ENCODE peak calls at places on chromosome 13, in four cellular contexts. Z, T, Y and D are unnamed samples.

GRCh38 chr13:93535256-93535655 is 308.6 kb downstream of the GPC6 start:
- DNase-seq in Z (no peak), T (peak), Y (peak), D (no peak)

GRCh38 chr13:30805603-30806011 is 70.3 kb downstream of the ALOX5AP start:
- DNase-seq in Z (no peak), T (peak), Y (peak), D (no peak)

GRCh38 chr13:59633290-59633689 is 530.4 kb downstream of the DIAPH3 start:
- DNase-seq in Z (no peak), T (no peak), Y (no peak), D (no peak)

GRCh38 chr13:93496985-93497673 is 270.5 kb downstream of the GPC6 start:
- DNase-seq in Z (no peak), T (no peak), Y (no peak), D (no peak)

GRCh38 chr13:94708031-94708571 is 4.2 kb downstream of the SOX21 start:
- DNase-seq in Z (no peak), T (no peak), Y (no peak), D (peak)

GRCh38 chr13:41244555-41244954 is 18.8 kb downstream of the MTRF1 start:
- DNase-seq in Z (no peak), T (peak), Y (no peak), D (peak)

GRCh38 chr13:67258482-67258881 is 28.3 kb upstream of the PCDH9 start:
- DNase-seq in Z (no peak), T (no peak), Y (no peak), D (no peak)

GRCh38 chr13:24065172-24065571 is 95.3 kb upstream of the SPATA13 start:
- DNase-seq in Z (no peak), T (no peak), Y (no peak), D (no peak)

GRCh38 chr13:101523732-101524131 is 71.3 kb downstream of the ITGBL1 start:
- DNase-seq in Z (no peak), T (peak), Y (no peak), D (no peak)

GRCh38 chr13:26965976-26966375 is 205.4 kb upstream of the GPR12 start:
- DNase-seq in Z (no peak), T (peak), Y (no peak), D (no peak)

GRCh38 chr13:47437411-47437810 is 540.6 kb upstream of the HTR2A start:
- DNase-seq in Z (no peak), T (peak), Y (no peak), D (no peak)

DNA sequence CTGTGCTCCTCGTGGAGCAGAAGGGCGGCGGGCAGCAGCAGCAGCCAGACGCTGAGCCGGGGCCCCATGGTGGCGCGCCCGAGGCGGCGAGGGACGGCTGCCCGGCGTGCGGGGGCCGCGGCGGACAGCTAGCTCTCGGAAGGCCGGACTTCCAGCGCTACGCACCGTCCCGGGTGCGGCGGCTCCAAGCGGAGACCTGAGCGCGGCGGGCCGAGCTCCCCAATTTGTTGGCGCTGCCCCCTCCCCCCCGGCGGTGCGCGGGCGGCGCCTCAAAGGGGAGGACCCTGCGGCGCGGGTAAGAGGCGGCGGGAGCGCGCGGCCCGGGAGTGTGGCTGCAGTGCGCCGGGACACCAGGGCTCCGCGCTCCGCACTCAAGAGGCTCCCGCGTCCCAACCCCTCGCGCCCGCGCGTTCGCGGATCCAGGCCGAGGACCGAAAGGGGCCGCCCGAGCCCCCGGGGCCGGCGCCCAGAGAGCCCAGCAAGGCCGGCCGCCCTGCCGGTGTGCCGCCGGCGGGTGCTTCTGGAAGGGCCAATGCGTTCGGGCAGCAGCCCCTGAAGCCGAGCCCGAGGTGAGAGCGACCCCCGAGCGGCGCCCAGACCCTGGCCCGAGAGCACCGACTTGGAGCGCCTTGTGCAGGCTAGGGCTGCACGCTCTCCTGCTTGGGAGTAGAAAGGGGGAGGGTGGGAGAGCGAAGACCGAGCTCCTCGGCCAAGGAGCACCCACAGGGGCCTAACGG is at the start of the genes COL4A1 and COL4A2:
- DNase-seq in Z (no peak), T (peak), Y (no peak), D (no peak)
- TF ChIP-seq POLR2A in Z (no peak), T (peak), Y (no peak), D (no peak)

DNA sequence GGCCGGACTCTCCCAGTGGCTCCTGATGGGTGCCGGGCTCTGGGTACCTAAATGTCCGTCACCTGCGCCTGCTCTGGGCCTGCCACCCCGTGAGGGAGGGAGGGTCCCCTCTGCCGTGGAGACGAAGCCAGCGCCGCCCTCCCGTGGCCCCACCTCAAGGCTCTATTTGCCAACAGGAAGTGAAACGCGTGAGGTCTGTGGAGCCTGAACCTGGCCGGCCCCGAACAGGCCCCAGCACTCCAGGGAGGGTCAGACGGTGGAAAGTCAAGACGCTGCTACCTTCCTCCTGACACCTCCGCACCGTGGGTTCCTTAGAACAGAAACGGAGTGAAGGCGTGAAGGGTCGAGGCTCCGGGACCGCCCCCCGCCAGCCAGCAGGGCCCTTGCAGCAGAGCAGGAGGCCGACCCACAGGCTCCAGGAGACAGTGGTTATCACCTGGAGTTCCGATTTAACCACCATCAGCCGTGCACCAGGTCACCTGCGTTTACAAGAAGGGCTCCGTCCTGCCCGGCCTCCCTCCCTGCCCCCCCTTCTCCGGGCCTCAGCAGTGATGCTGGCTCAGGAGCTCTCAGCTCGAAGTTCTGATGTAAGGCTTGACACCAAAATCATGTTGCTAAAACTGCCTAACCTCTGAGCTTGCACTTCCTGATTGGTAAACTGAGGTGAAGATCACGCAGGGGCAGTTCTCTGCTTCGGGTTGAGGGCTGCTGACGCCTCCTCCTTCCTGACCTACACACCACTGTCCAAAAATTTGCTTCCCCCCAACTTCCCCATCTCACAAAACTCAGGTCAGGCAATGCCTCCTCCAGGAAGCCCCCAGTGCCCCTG is 50.9 kb upstream of the C13orf46 start:
- DNase-seq in Z (no peak), T (no peak), Y (no peak), D (no peak)
- TF ChIP-seq POLR2A in Z (no peak), T (no peak), Y (no peak), D (no peak)

DNA sequence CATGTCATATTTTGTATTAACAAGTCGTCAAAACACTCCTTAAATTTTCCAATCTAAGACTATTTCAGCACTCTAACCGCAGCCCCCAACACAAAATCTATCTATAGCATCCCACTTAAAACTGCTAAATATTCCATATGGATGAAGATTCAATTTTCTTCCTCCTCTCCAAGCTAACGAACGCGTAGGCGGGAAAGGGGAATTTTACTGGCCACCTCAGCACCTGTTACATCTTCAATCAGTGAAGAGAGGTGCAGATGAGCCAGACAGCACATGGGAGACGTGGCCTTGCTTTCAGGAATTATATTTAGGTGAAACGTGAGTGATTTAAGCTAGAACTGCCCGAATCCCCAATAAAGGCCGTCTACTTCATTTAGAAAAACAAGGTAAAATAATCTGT is 1.1 kb downstream of the RBM26 start:
- DNase-seq in Z (no peak), T (no peak), Y (no peak), D (peak)
- TF ChIP-seq POLR2A in Z (no peak), T (no peak), Y (no peak), D (no peak)

DNA sequence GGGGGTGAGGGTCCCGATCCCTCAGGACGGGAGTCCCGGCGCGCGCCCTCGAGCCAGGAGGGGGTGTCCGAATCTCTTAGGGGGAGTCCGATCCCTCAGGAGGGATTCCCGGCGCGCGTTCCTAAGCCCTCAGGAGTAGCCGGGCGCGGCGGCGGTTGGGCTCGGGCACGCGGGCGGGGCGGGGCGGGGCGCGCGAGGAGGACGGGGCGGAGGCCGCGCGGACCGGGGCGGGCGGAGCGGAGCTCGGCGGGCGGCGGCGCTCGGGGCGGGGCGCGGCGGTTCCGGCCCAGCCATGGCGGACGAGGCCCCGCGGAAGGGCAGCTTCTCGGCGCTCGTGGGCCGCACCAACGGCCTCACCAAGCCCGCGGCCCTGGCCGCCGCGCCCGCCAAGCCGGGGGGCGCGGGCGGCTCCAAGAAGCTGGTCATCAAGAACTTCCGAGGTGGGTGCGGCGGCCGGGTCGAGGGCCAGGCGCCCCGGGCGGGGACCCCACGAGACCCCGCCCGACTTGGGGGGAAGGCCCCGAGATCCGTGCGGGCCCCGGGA is at the start of gene CUL4A:
- DNase-seq in Z (no peak), T (peak), Y (peak), D (peak)
- TF ChIP-seq POLR2A in Z (no peak), T (no peak), Y (no peak), D (no peak)

GRCh38 chr13:114062341-114062740 is 70.1 kb downstream of the RASA3 start:
- DNase-seq in Z (no peak), T (no peak), Y (no peak), D (no peak)

GRCh38 chr13:114064516-114065140 is 67.8 kb downstream of the RASA3 start:
- DNase-seq in Z (no peak), T (peak), Y (no peak), D (no peak)

GRCh38 chr13:114062754-114063153 is 69.7 kb downstream of the RASA3 start:
- DNase-seq in Z (no peak), T (no peak), Y (no peak), D (no peak)

GRCh38 chr13:114065141-114065925 is 67.1 kb downstream of the RASA3 start:
- DNase-seq in Z (peak), T (peak), Y (peak), D (peak)

DNA sequence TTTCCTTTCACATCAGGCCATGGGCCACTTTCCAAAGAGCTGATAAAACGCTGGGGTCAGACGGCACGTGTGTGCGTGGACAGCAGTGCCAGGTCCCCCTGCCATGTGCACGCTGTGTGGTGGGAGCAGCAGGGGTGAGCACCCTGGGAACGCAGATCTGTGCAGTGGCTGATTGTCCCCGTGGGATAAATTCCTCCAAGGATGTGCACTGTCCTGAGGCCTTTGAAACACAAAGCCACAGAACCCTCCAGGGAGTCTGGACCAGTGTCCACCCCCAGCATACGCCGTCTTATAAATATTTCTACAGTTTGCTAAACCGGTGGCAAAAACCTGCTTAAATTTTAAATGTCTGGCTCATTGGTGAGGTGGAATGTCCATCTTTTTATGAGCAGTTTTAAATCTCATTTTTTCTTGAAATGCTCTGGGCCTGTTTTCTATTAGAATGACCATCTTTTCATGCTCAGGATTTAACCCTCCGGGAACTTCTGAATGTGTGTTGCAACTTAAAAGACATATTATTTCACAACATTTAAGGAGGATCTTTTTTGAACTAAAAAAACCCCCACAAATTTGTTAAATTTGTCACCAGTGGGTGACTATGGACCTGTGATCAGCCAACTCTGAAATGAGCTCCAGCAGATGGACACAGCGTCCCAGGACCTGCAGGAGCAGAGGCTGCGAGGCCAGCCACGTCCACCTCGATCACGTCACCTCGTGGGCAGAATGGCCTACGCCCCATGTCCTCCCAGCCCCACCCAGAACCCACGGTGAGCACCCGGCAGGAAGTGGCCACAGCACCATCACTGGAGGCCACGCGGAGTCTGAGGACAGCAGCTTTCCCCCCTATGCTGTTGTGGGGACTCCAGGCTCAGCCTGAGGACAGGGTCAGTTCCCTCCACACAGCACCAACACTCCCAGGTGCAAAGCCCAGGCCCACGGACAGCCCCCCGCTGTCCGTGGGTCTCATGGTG is 68.6 kb downstream of the RASA3 start:
- DNase-seq in Z (no peak), T (peak), Y (no peak), D (no peak)
- TF ChIP-seq POLR2A in Z (no peak), T (peak), Y (no peak), D (no peak)

GRCh38 chr13:113155982-113156655 is 2.3 kb upstream of the PROZ start:
- DNase-seq in Z (no peak), T (no peak), Y (no peak), D (no peak)

GRCh38 chr13:113155201-113155600 is 3.2 kb upstream of the PROZ start:
- DNase-seq in Z (no peak), T (no peak), Y (no peak), D (no peak)

GRCh38 chr13:113151745-113152707 is 6.4 kb upstream of the PROZ start:
- DNase-seq in Z (no peak), T (peak), Y (no peak), D (peak)

GRCh38 chr13:113152894-113153809 is 5.3 kb upstream of the PROZ start:
- DNase-seq in Z (no peak), T (no peak), Y (peak), D (peak)

DNA sequence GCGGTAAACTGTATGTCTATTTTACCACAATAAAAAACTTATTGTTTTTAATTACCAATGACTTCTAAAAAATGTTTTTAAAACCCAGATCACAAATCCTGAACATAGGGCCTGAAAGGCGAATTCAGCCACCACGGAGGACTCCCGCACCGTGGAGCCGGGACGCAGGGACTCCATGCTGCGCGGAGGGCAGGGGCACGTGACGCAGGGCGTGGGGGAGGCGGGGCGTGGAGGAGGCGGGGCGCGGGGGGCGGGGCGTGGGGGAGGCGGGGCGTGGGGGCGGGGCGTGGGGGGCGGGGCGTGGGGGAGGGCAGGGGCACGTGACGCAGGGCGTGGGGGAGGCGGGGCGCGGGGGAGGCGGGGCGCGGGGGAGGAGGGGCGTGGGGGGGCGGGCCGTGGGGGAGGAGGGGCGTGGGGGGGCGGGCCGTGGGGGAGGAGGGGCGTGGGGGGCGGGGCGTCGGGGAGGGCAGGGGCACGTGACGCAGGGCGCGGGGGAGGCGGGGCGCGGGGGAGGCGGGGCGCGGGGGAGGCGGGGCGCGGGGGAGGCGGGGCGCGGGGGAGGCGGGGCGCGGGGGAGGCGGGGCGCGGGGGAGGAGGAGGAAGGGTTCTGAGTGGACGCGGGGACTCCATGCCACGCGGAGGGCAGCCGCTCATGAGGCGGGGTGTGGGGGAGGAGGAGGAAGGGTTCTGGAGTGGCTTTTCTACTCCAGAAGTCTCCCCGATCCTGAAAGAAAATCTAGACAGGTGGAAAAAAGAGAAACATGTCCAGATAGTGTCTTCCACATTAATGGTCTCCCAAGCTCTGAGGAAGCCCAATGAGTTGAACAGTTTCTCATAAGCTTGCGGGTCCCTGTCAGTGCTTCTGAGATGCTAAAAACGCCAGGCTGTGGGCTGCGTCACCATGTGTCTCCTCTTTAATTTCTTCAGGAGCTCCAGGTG is 4.4 kb upstream of the PROZ start:
- DNase-seq in Z (peak), T (peak), Y (peak), D (peak)
- TF ChIP-seq POLR2A in Z (no peak), T (peak), Y (no peak), D (peak)

GRCh38 chr13:42318570-42318969 is 46.6 kb downstream of the AKAP11 start:
- DNase-seq in Z (no peak), T (no peak), Y (no peak), D (no peak)

GRCh38 chr13:42322806-42323205 is 50.9 kb downstream of the AKAP11 start:
- DNase-seq in Z (no peak), T (no peak), Y (no peak), D (no peak)

DNA sequence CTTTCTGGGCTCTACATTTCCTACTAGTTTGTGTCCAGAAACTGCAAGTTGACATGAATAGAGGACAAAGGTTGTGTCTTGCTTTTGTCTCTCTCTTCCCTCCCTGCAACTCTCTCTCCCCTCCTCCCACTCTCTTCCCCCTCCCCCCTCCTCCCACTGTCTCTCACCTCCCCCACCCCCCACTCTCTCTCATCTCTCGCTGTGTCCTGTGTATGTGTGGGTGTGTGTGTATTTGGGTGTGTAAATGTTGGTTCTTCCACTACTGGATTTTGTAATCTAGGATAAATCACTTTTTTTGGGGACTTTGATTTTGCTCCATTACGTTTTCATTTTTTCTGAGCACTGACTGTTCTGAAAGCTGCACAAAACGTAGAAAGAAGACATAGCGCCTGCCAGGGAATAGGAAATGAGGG is 48.4 kb downstream of the AKAP11 start:
- DNase-seq in Z (no peak), T (no peak), Y (no peak), D (no peak)
- TF ChIP-seq POLR2A in Z (no peak), T (no peak), Y (no peak), D (no peak)

DNA sequence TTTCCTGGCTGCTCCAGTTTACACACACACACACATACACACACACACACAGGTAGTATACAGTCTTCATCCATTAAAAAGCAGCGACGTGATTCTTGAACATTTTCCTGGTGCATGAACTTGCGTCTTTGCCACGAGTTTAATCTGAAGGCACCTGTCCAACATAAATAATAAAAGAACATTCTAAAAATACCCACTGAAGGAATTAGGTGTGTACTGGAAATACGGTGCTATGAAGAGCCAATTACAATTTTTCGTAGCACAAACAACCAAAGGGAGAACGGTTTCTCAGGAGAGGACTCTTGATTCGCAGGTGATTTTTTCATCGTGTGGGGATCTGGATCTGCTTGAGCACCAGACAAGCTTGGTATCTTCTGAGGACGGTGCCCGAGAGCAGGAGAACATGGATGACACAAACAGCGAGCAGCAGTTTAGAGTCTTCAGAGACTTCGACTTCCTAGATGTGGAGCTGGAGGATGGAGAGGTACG is 61.2 kb downstream of the ZAR1L start:
- DNase-seq in Z (no peak), T (no peak), Y (no peak), D (no peak)
- TF ChIP-seq POLR2A in Z (no peak), T (no peak), Y (no peak), D (no peak)

GRCh38 chr13:20287976-20288375 is 55.9 kb upstream of the GJB6 start:
- DNase-seq in Z (no peak), T (no peak), Y (no peak), D (no peak)
- TF ChIP-seq POLR2A in Z (no peak), T (no peak), Y (no peak), D (no peak)